ENCODE peak calls at places on chromosome 21, in seven cellular contexts. J is body of pancreas, N is HCT116, D is adrenal gland, M is heart left ventricle, P is stomach, K is A549. Z is an unnamed sample.

GRCh38 chr21:41361786-41362604 is at the start of gene MX2:
- DNase-seq in J (peak; percentile 34), N (no peak), D (peak; percentile 47), M (peak; percentile 84), P (peak; percentile 66), K (no peak), Z (peak; percentile 38)

GRCh38 chr21:44946254-44947041 is 6.6 kb downstream of the SLX9 start:
- DNase-seq in J (peak; percentile 5), N (no peak), D (no peak), M (no peak), P (no peak), K (no peak), Z (no peak)

GRCh38 chr21:41458559-41458958 is 32.5 kb downstream of the MX1 start:
- DNase-seq in J (no peak), N (no peak), D (no peak), M (no peak), P (no peak), K (no peak), Z (no peak)

GRCh38 chr21:44002511-44002910 is 9.6 kb upstream of the TRAPPC10 start:
- DNase-seq in J (no peak), N (no peak), D (no peak), M (no peak), P (no peak), K (no peak), Z (no peak)

GRCh38 chr21:46622226-46622625 is 13.2 kb upstream of the PRMT2 start:
- DNase-seq in J (peak; percentile 40), N (no peak), D (no peak), M (peak; percentile 35), P (no peak), K (no peak), Z (peak; percentile 72)

GRCh38 chr21:46661211-46661625 is 25.7 kb downstream of the PRMT2 start:
- DNase-seq in J (peak; percentile 51), N (no peak), D (peak; percentile 70), M (peak; percentile 70), P (peak; percentile 40), K (no peak), Z (peak; percentile 68)

GRCh38 chr21:37166733-37167132 is 93.7 kb downstream of the TTC3 start:
- DNase-seq in J (no peak), N (peak; percentile 23), D (no peak), M (no peak), P (no peak), K (peak; percentile 12), Z (no peak)

GRCh38 chr21:39666026-39666425 is 53.3 kb downstream of the B3GALT5 start:
- DNase-seq in J (no peak), N (no peak), D (no peak), M (no peak), P (no peak), K (no peak), Z (no peak)

GRCh38 chr21:33268392-33268735 is 2.2 kb downstream of the IL10RB start:
- DNase-seq in J (no peak), N (no peak), D (no peak), M (no peak), P (peak; percentile 38), K (no peak), Z (no peak)

GRCh38 chr21:45999581-46000181 is 18.1 kb downstream of the COL6A1 start:
- DNase-seq in J (peak; percentile 6), N (no peak), D (no peak), M (no peak), P (no peak), K (no peak), Z (no peak)

GRCh38 chr21:35280221-35280620 is 231.1 kb upstream of the RUNX1 start:
- DNase-seq in J (no peak), N (no peak), D (no peak), M (no peak), P (no peak), K (no peak), Z (no peak)
- TF ChIP-seq POLR2A in J (no peak), N (no peak), D (no peak), M (no peak), P (no peak), K (no peak), Z (no peak)

GRCh38 chr21:15763359-15763758 is 33.6 kb downstream of the USP25 start:
- DNase-seq in J (no peak), N (no peak), D (no peak), M (no peak), P (no peak), K (no peak), Z (no peak)

GRCh38 chr21:15759469-15759868 is 29.7 kb downstream of the USP25 start:
- DNase-seq in J (no peak), N (no peak), D (no peak), M (no peak), P (no peak), K (no peak), Z (no peak)

GRCh38 chr21:15766952-15767603 is 37.3 kb downstream of the USP25 start:
- DNase-seq in J (no peak), N (no peak), D (no peak), M (no peak), P (no peak), K (no peak), Z (no peak)

GRCh38 chr21:15764878-15765277 is 35.1 kb downstream of the USP25 start:
- DNase-seq in J (no peak), N (no peak), D (no peak), M (no peak), P (no peak), K (no peak), Z (no peak)

GRCh38 chr21:15761508-15762100 is 31.8 kb downstream of the USP25 start:
- DNase-seq in J (peak; percentile 45), N (no peak), D (no peak), M (no peak), P (peak; percentile 75), K (no peak), Z (no peak)
- H3K9me3 ChIP-seq in J (no peaks in the 10 kb centered on the region), N (no peaks in the 10 kb centered on the region), D (no peaks in the 10 kb centered on the region), M (no peaks in the 10 kb centered on the region), P (no peaks in the 10 kb centered on the region), K (peaks cover 11% of the 10 kb centered on the region), Z (no peaks in the 10 kb centered on the region)

DNA sequence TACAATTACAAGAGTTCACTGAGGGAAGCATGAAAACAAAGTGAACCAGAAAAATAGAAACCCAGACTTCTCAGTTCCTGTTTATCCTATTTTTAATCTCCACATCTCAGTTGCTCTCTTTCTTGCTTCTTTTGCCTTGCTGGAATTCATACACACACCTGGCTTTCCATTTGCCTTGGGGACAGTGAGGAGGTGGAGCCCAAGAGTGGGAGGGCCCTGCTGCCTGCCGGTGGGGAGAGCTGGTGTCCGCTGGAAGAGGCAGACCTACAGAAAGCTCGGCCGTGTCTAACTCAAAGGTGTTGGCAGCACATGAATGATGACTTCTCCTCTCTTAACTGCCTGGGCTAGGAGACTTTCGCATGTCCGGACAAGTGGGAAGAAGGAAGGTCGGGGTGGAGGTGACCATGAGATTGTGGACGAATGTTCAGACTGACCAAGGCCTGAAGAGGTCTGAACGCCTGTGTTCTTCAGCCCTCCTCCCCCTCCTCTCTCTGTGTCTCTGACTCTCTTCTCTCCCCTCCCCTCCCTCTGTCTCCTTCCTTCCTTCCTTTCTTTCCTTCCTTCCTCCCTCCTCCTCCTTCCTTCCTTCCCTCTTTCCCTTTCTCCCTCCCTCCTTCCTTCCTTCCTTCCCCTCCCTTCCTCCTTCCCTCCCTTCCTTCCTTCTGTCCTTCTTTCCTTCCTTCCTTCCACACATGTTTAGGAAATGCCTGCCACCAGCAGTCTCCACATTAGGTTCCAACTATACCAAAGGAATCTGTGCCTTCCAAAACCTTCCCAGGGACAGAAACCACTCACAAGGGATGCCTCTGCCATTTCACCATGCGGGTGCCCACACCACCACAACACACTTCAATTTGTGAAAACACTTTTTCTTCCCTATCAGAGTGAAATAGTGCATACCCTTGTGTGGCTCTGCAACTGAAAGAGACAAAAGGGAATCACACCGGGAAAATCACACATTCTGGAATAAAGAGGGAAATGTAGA is 157.3 kb upstream of the RUNX1 start:
- DNase-seq in J (peak; percentile 52), N (no peak), D (no peak), M (peak; percentile 23), P (peak; percentile 69), K (no peak), Z (no peak)
- TF ChIP-seq POLR2A in J (no peak), N (no peak), D (no peak), M (no peak), P (no peak), K (no peak), Z (no peak)

GRCh38 chr21:10418649-10419048 is 102.7 kb upstream of the TPTE start:
- DNase-seq in J (no peak), N (no peak), D (no peak), M (no peak), P (no peak), K (no peak), Z (no peak)
- H3K9me3 ChIP-seq in J (no peaks in the 10 kb centered on the region), N (peaks cover 86% of the 10 kb centered on the region), D (no peaks in the 10 kb centered on the region), M (no peaks in the 10 kb centered on the region), P (peaks cover 89% of the 10 kb centered on the region), K (peaks cover 29% of the 10 kb centered on the region), Z (no peaks in the 10 kb centered on the region)

GRCh38 chr21:26170471-26171309 is at the start of gene APP:
- DNase-seq in J (peak; percentile 88), N (peak; percentile 19), D (peak; percentile 83), M (peak; percentile 91), P (peak; percentile 91), K (peak; percentile 57), Z (peak; percentile 90)

GRCh38 chr21:26167593-26167992 is 3.0 kb downstream of the APP start:
- DNase-seq in J (no peak), N (no peak), D (no peak), M (no peak), P (no peak), K (no peak), Z (no peak)

GRCh38 chr21:26171310-26172100 is 935 bp upstream of the APP start:
- DNase-seq in J (no peak), N (no peak), D (no peak), M (peak; percentile 18), P (no peak), K (no peak), Z (peak; percentile 28)

GRCh38 chr21:26169061-26169610 is 1.4 kb downstream of the APP start:
- DNase-seq in J (peak; percentile 49), N (peak; percentile 29), D (peak; percentile 48), M (peak; percentile 49), P (peak; percentile 51), K (peak; percentile 69), Z (peak; percentile 80)

GRCh38 chr21:26169611-26170470 is 729 bp downstream of the APP start:
- DNase-seq in J (peak; percentile 58), N (peak; percentile 16), D (peak; percentile 62), M (peak; percentile 70), P (peak; percentile 62), K (peak; percentile 58), Z (peak; percentile 72)
- TF ChIP-seq POLR2A in J (peak; percentile 31), N (no peak), D (peak; percentile 9), M (no peak), P (no peak), K (no peak), Z (no peak)

DNA sequence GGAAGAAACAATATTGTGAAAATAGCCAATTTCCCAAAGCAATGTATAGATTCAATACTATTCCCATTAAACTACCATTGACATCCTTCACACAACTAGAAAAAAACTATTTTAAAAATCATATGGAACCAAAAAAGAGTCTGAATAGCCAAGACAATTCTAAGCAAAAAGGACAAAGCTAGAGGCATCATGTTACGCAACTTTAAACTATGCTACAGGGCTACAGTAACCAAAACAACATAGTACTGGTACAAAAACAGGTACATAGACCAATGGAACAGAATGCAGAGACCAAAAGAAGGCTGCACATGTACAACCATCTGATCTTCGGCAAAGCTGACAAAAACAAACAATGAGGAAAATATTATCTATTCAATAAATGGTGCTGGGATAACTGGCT is 233.3 kb upstream of the TMPRSS15 start:
- DNase-seq in J (no peak), N (no peak), D (no peak), M (no peak), P (no peak), K (no peak), Z (no peak)
- H3K9me3 ChIP-seq in J (no peaks in the 10 kb centered on the region), N (peaks cover 21% of the 10 kb centered on the region), D (no peaks in the 10 kb centered on the region), M (no peaks in the 10 kb centered on the region), P (no peaks in the 10 kb centered on the region), K (no peaks in the 10 kb centered on the region), Z (no peaks in the 10 kb centered on the region)

Z was measured in testis.